ENCODE peak calls at places on chromosome 15, in nine cellular contexts. R is K562; U is activated naive CD8-positive, alpha-beta T cell treated with anti-CD3 and anti-CD28 coated beads for 36 hours; K is HT-29; P is activated gamma-delta T cell treated with Interleukin-2 at 50 U/mL for 16 hours; Q is left lung; V is COR-L47; T is stimulated activated effector memory CD8-positive, alpha-beta T cell treated with anti-CD3 and anti-CD28 coated beads, Interleukin-12 subunit alpha, Interleukin-12 subunit beta, amount 100 ng/mL, for 72 hours; L is omental fat pad. H is an unnamed sample.

GRCh38 chr15:90201150-90201943 is at the start of gene SEMA4B:
- DNase-seq in R (peak), U (peak), K (peak), P (peak), Q (peak), V (peak), T (peak), L (no peak), H (peak)

GRCh38 chr15:80142646-80143045 is 10.2 kb upstream of the FAH start:
- DNase-seq in R (no peak), U (no peak), K (no peak), P (no peak), Q (no peak), V (no peak), T (no peak), L (no peak), H (no peak)

GRCh38 chr15:69852482-69853275 is 245.0 kb downstream of the TLE3 start:
- DNase-seq in R (no peak), U (no peak), K (no peak), P (no peak), Q (no peak), V (no peak), T (no peak), L (no peak), H (no peak)

GRCh38 chr15:73321496-73322344 is 47.0 kb downstream of the HCN4 start:
- DNase-seq in R (no peak), U (no peak), K (no peak), P (no peak), Q (no peak), V (no peak), T (no peak), L (no peak), H (no peak)

GRCh38 chr15:60444289-60444912 is 34.5 kb downstream of the ICE2 start:
- DNase-seq in R (no peak), U (no peak), K (peak), P (no peak), Q (no peak), V (no peak), T (no peak), L (no peak), H (no peak)

GRCh38 chr15:52505141-52505540 is 23.5 kb downstream of the MYO5A start:
- DNase-seq in R (no peak), U (no peak), K (no peak), P (no peak), Q (no peak), V (no peak), T (no peak), L (no peak), H (no peak)

GRCh38 chr15:39629376-39629775 is 48.5 kb downstream of the THBS1 start:
- DNase-seq in R (no peak), U (peak), K (no peak), P (peak), Q (no peak), V (no peak), T (no peak), L (no peak), H (no peak)

GRCh38 chr15:40877691-40878090 is 3.7 kb upstream of the RHOV start:
- DNase-seq in R (no peak), U (no peak), K (no peak), P (no peak), Q (no peak), V (no peak), T (no peak), L (no peak), H (no peak)

GRCh38 chr15:70313099-70314017 is 215.6 kb upstream of the TLE3 start:
- DNase-seq in R (no peak), U (no peak), K (no peak), P (no peak), Q (no peak), V (no peak), T (no peak), L (no peak), H (no peak)

GRCh38 chr15:41698779-41699178 is 38.6 kb downstream of the MGA start:
- DNase-seq in R (no peak), U (no peak), K (no peak), P (no peak), Q (no peak), V (no peak), T (no peak), L (no peak), H (no peak)

GRCh38 chr15:74843891-74844299 is 939 bp upstream of the ULK3 start:
- DNase-seq in R (peak), U (no peak), K (no peak), P (no peak), Q (no peak), V (no peak), T (no peak), L (no peak), H (no peak)

GRCh38 chr15:100783296-100783695 is 96.3 kb upstream of the ALDH1A3 start:
- DNase-seq in R (no peak), U (no peak), K (no peak), P (no peak), Q (no peak), V (no peak), T (no peak), L (no peak), H (peak)

GRCh38 chr15:61841461-61841860 is 218.8 kb downstream of the VPS13C start:
- DNase-seq in R (no peak), U (no peak), K (no peak), P (no peak), Q (no peak), V (no peak), T (no peak), L (no peak), H (no peak)

H was measured in tibial nerve.